ENCODE peak calls at places on chromosomes 6 and 20, in eight cellular contexts. One of them, this sample, is unnamed.

GRCh38 chr20:9407805-9408421 is 106.5 kb upstream of the LAMP5 start:
- DNase-seq in SHP77: peak; percentile 36
- DNase-seq in A549: peak; percentile 77
- DNase-seq in renal cortical epithelial cell: peak; percentile 76
- DNase-seq in endothelial cell: peak; percentile 74
- DNase-seq in HFFc6: peak; percentile 71
- DNase-seq in iris pigment epithelial cell: peak; percentile 73
- DNase-seq in HepG2: peak; percentile 65
- DNase-seq in this sample: peak; percentile 39

GRCh38 chr6:53790886-53791285 is 3.9 kb upstream of the LRRC1 start:
- DNase-seq in renal cortical epithelial cell: no peak
- DNase-seq in A549: no peak
- DNase-seq in SHP77: no peak
- DNase-seq in HepG2: no peak
- DNase-seq in endothelial cell: no peak
- DNase-seq in HFFc6: no peak
- DNase-seq in iris pigment epithelial cell: peak; percentile 36
- DNase-seq in this sample: no peak

GRCh38 chr20:63453029-63453523 is 19.4 kb downstream of the KCNQ2 start:
- DNase-seq in SHP77: peak; percentile 43
- DNase-seq in iris pigment epithelial cell: no peak
- DNase-seq in renal cortical epithelial cell: no peak
- DNase-seq in HepG2: peak; percentile 29
- DNase-seq in HFFc6: no peak
- DNase-seq in endothelial cell: no peak
- DNase-seq in A549: peak; percentile 53
- DNase-seq in this sample: no peak

GRCh38 chr6:163356324-163356723 is 58.2 kb upstream of the QKI start:
- DNase-seq in HepG2: no peak
- DNase-seq in iris pigment epithelial cell: peak; percentile 88
- DNase-seq in SHP77: no peak
- DNase-seq in renal cortical epithelial cell: peak; percentile 68
- DNase-seq in HFFc6: peak; percentile 12
- DNase-seq in endothelial cell: no peak
- DNase-seq in A549: no peak
- DNase-seq in this sample: no peak

GRCh38 chr20:7689151-7689550 is 251.1 kb downstream of the HAO1 start:
- DNase-seq in endothelial cell: no peak
- DNase-seq in renal cortical epithelial cell: no peak
- DNase-seq in SHP77: no peak
- DNase-seq in iris pigment epithelial cell: no peak
- DNase-seq in HepG2: no peak
- DNase-seq in HFFc6: no peak
- DNase-seq in A549: no peak
- DNase-seq in this sample: no peak

GRCh38 chr6:13044390-13044789 is 283.9 kb downstream of the TBC1D7 start:
- DNase-seq in iris pigment epithelial cell: peak; percentile 9
- DNase-seq in SHP77: peak; percentile 4
- DNase-seq in renal cortical epithelial cell: peak; percentile 61
- DNase-seq in HepG2: peak; percentile 5
- DNase-seq in HFFc6: no peak
- DNase-seq in A549: peak; percentile 47
- DNase-seq in endothelial cell: no peak
- DNase-seq in this sample: no peak

GRCh38 chr6:6686748-6687601 is 98.5 kb downstream of the LY86 start:
- DNase-seq in A549: peak; percentile 95
- DNase-seq in iris pigment epithelial cell: peak; percentile 78
- DNase-seq in HFFc6: peak; percentile 12
- DNase-seq in renal cortical epithelial cell: peak; percentile 94
- DNase-seq in SHP77: peak; percentile 99
- DNase-seq in HepG2: peak; percentile 91
- DNase-seq in endothelial cell: peak; percentile 95
- DNase-seq in this sample: peak; percentile 96

GRCh38 chr6:130827247-130828149 is at the start of gene SMLR1:
- DNase-seq in renal cortical epithelial cell: peak; percentile 42
- DNase-seq in HepG2: peak; percentile 96
- DNase-seq in iris pigment epithelial cell: no peak
- DNase-seq in A549: no peak
- DNase-seq in HFFc6: no peak
- DNase-seq in endothelial cell: no peak
- DNase-seq in SHP77: no peak
- DNase-seq in this sample: no peak

GRCh38 chr6:28683945-28684538 is 158.4 kb downstream of the GPX5 start:
- DNase-seq in iris pigment epithelial cell: peak; percentile 40
- DNase-seq in A549: peak; percentile 59
- DNase-seq in HepG2: peak; percentile 68
- DNase-seq in renal cortical epithelial cell: peak; percentile 39
- DNase-seq in endothelial cell: peak; percentile 18
- DNase-seq in HFFc6: peak; percentile 60
- DNase-seq in SHP77: peak; percentile 78
- DNase-seq in this sample: peak; percentile 57

GRCh38 chr6:90286884-90287488 is 9.7 kb downstream of the BACH2 start:
- DNase-seq in HepG2: peak; percentile 28
- DNase-seq in endothelial cell: peak; percentile 57
- DNase-seq in A549: peak; percentile 65
- DNase-seq in iris pigment epithelial cell: peak; percentile 34
- DNase-seq in HFFc6: peak; percentile 6
- DNase-seq in SHP77: peak; percentile 58
- DNase-seq in renal cortical epithelial cell: peak; percentile 60
- DNase-seq in this sample: no peak

GRCh38 chr6:106444777-106445507 is 84.4 kb downstream of the CRYBG1 start:
- DNase-seq in A549: peak; percentile 66
- DNase-seq in renal cortical epithelial cell: peak; percentile 76
- DNase-seq in HepG2: peak; percentile 58
- DNase-seq in SHP77: peak; percentile 38
- DNase-seq in HFFc6: peak; percentile 62
- DNase-seq in iris pigment epithelial cell: peak; percentile 65
- DNase-seq in endothelial cell: peak; percentile 36
- DNase-seq in this sample: peak; percentile 78

GRCh38 chr6:73203098-73203497 is 22.2 kb downstream of the KHDC1L start:
- DNase-seq in HepG2: no peak
- DNase-seq in iris pigment epithelial cell: peak; percentile 13
- DNase-seq in A549: no peak
- DNase-seq in endothelial cell: no peak
- DNase-seq in renal cortical epithelial cell: no peak
- DNase-seq in HFFc6: no peak
- DNase-seq in SHP77: no peak
- DNase-seq in this sample: no peak

GRCh38 chr20:15079594-15080340 is 742.4 kb upstream of the FLRT3 start:
- DNase-seq in HepG2: no peak
- DNase-seq in renal cortical epithelial cell: no peak
- DNase-seq in A549: no peak
- DNase-seq in HFFc6: no peak
- DNase-seq in SHP77: no peak
- DNase-seq in endothelial cell: no peak
- DNase-seq in iris pigment epithelial cell: no peak
- DNase-seq in this sample: no peak

GRCh38 chr20:8212286-8212685 is 80.2 kb downstream of the PLCB1 start:
- DNase-seq in endothelial cell: no peak
- DNase-seq in renal cortical epithelial cell: no peak
- DNase-seq in iris pigment epithelial cell: peak; percentile 65
- DNase-seq in HepG2: no peak
- DNase-seq in A549: no peak
- DNase-seq in HFFc6: peak; percentile 41
- DNase-seq in SHP77: no peak
- DNase-seq in this sample: no peak

GRCh38 chr20:45832619-45833018 is 980 bp upstream of the SNX21 start:
- DNase-seq in HFFc6: no peak
- DNase-seq in renal cortical epithelial cell: no peak
- DNase-seq in iris pigment epithelial cell: no peak
- DNase-seq in endothelial cell: no peak
- DNase-seq in SHP77: no peak
- DNase-seq in HepG2: no peak
- DNase-seq in A549: no peak
- DNase-seq in this sample: no peak

GRCh38 chr6:44263357-44264100 is 1.8 kb downstream of the NFKBIE start:
- DNase-seq in renal cortical epithelial cell: peak; percentile 75
- DNase-seq in A549: peak; percentile 24
- DNase-seq in SHP77: no peak
- DNase-seq in HepG2: no peak
- DNase-seq in iris pigment epithelial cell: peak; percentile 53
- DNase-seq in HFFc6: no peak
- DNase-seq in endothelial cell: no peak
- DNase-seq in this sample: no peak

GRCh38 chr6:135411339-135411738 is 86.2 kb downstream of the AHI1 start:
- DNase-seq in HFFc6: peak; percentile 2
- DNase-seq in HepG2: peak; percentile 3
- DNase-seq in iris pigment epithelial cell: no peak
- DNase-seq in A549: no peak
- DNase-seq in renal cortical epithelial cell: no peak
- DNase-seq in endothelial cell: no peak
- DNase-seq in SHP77: no peak
- DNase-seq in this sample: no peak

GRCh38 chr6:145020114-145020513 is 715.2 kb downstream of the EPM2A start:
- DNase-seq in iris pigment epithelial cell: no peak
- DNase-seq in HepG2: no peak
- DNase-seq in SHP77: no peak
- DNase-seq in A549: no peak
- DNase-seq in HFFc6: no peak
- DNase-seq in renal cortical epithelial cell: no peak
- DNase-seq in endothelial cell: no peak
- DNase-seq in this sample: no peak

GRCh38 chr6:137531376-137532092 is 37.3 kb upstream of the OLIG3 start:
- DNase-seq in SHP77: no peak
- DNase-seq in A549: no peak
- DNase-seq in HFFc6: no peak
- DNase-seq in iris pigment epithelial cell: no peak
- DNase-seq in endothelial cell: no peak
- DNase-seq in HepG2: no peak
- DNase-seq in renal cortical epithelial cell: no peak
- DNase-seq in this sample: no peak

GRCh38 chr6:2225422-2226392 is 19.7 kb downstream of the GMDS start:
- DNase-seq in SHP77: no peak
- DNase-seq in HepG2: peak; percentile 99
- DNase-seq in renal cortical epithelial cell: peak; percentile 51
- DNase-seq in iris pigment epithelial cell: no peak
- DNase-seq in HFFc6: no peak
- DNase-seq in endothelial cell: no peak
- DNase-seq in A549: peak; percentile 21
- DNase-seq in this sample: no peak

GRCh38 chr6:45715508-45715803 is 300.2 kb downstream of the CLIC5 start:
- DNase-seq in HepG2: no peak
- DNase-seq in SHP77: no peak
- DNase-seq in A549: no peak
- DNase-seq in iris pigment epithelial cell: no peak
- DNase-seq in endothelial cell: no peak
- DNase-seq in renal cortical epithelial cell: no peak
- DNase-seq in HFFc6: no peak
- DNase-seq in this sample: no peak

GRCh38 chr6:95578106-95578410 is 723 bp downstream of the MANEA start:
- DNase-seq in endothelial cell: no peak
- DNase-seq in HFFc6: no peak
- DNase-seq in renal cortical epithelial cell: no peak
- DNase-seq in iris pigment epithelial cell: peak; percentile 5
- DNase-seq in HepG2: peak; percentile 15
- DNase-seq in A549: no peak
- DNase-seq in SHP77: no peak
- DNase-seq in this sample: no peak

GRCh38 chr6:169932491-169932890 is 181.1 kb downstream of the ERMARD start:
- DNase-seq in HepG2: no peak
- DNase-seq in SHP77: peak; percentile 89
- DNase-seq in endothelial cell: no peak
- DNase-seq in A549: no peak
- DNase-seq in HFFc6: no peak
- DNase-seq in renal cortical epithelial cell: peak; percentile 18
- DNase-seq in iris pigment epithelial cell: no peak
- DNase-seq in this sample: peak; percentile 99

GRCh38 chr6:163324928-163325784 is 89.4 kb upstream of the QKI start:
- DNase-seq in renal cortical epithelial cell: peak; percentile 36
- DNase-seq in iris pigment epithelial cell: peak; percentile 47
- DNase-seq in SHP77: no peak
- DNase-seq in HFFc6: no peak
- DNase-seq in HepG2: peak; percentile 68
- DNase-seq in A549: peak; percentile 75
- DNase-seq in endothelial cell: no peak
- DNase-seq in this sample: no peak

GRCh38 chr6:159047896-159048685 is 3.3 kb upstream of the TAGAP start:
- DNase-seq in HFFc6: no peak
- DNase-seq in iris pigment epithelial cell: no peak
- DNase-seq in renal cortical epithelial cell: no peak
- DNase-seq in endothelial cell: no peak
- DNase-seq in HepG2: no peak
- DNase-seq in SHP77: no peak
- DNase-seq in A549: no peak
- DNase-seq in this sample: no peak

GRCh38 chr6:44854712-44855111 is 467.2 kb downstream of the CDC5L start:
- DNase-seq in endothelial cell: no peak
- DNase-seq in A549: no peak
- DNase-seq in HFFc6: no peak
- DNase-seq in HepG2: no peak
- DNase-seq in SHP77: no peak
- DNase-seq in renal cortical epithelial cell: no peak
- DNase-seq in iris pigment epithelial cell: no peak
- DNase-seq in this sample: no peak

GRCh38 chr6:48757661-48758060 is 646.7 kb upstream of the PTCHD4 start:
- DNase-seq in endothelial cell: no peak
- DNase-seq in A549: no peak
- DNase-seq in HepG2: no peak
- DNase-seq in renal cortical epithelial cell: peak; percentile 2
- DNase-seq in SHP77: no peak
- DNase-seq in HFFc6: peak; percentile 41
- DNase-seq in iris pigment epithelial cell: peak; percentile 33
- DNase-seq in this sample: no peak

GRCh38 chr20:63223121-63223825 is 7.3 kb upstream of the YTHDF1 start:
- DNase-seq in endothelial cell: peak; percentile 57
- DNase-seq in HepG2: peak; percentile 73
- DNase-seq in SHP77: peak; percentile 66
- DNase-seq in A549: peak; percentile 62
- DNase-seq in renal cortical epithelial cell: peak; percentile 32
- DNase-seq in iris pigment epithelial cell: peak; percentile 26
- DNase-seq in HFFc6: no peak
- DNase-seq in this sample: no peak

GRCh38 chr6:4560225-4561077 is 215.8 kb upstream of the CDYL start:
- DNase-seq in iris pigment epithelial cell: no peak
- DNase-seq in A549: no peak
- DNase-seq in endothelial cell: no peak
- DNase-seq in renal cortical epithelial cell: no peak
- DNase-seq in HFFc6: no peak
- DNase-seq in HepG2: no peak
- DNase-seq in SHP77: no peak
- DNase-seq in this sample: no peak

GRCh38 chr6:137849076-137849708 is 17.9 kb upstream of the TNFAIP3 start:
- DNase-seq in HFFc6: no peak
- DNase-seq in endothelial cell: no peak
- DNase-seq in renal cortical epithelial cell: no peak
- DNase-seq in A549: no peak
- DNase-seq in SHP77: no peak
- DNase-seq in HepG2: no peak
- DNase-seq in iris pigment epithelial cell: no peak
- DNase-seq in this sample: no peak

GRCh38 chr6:158387036-158387435 is 74.8 kb downstream of the TULP4 start:
- DNase-seq in endothelial cell: no peak
- DNase-seq in A549: peak; percentile 27
- DNase-seq in HepG2: peak; percentile 46
- DNase-seq in HFFc6: no peak
- DNase-seq in iris pigment epithelial cell: no peak
- DNase-seq in renal cortical epithelial cell: no peak
- DNase-seq in SHP77: no peak
- DNase-seq in this sample: no peak

GRCh38 chr6:166204852-166205650 is 37.4 kb upstream of the TBXT start:
- DNase-seq in A549: no peak
- DNase-seq in renal cortical epithelial cell: no peak
- DNase-seq in endothelial cell: no peak
- DNase-seq in iris pigment epithelial cell: no peak
- DNase-seq in HepG2: no peak
- DNase-seq in SHP77: no peak
- DNase-seq in HFFc6: no peak
- DNase-seq in this sample: peak; percentile 42

GRCh38 chr20:58577871-58578615 is 62.8 kb upstream of the APCDD1L start:
- DNase-seq in SHP77: no peak
- DNase-seq in renal cortical epithelial cell: no peak
- DNase-seq in HFFc6: no peak
- DNase-seq in endothelial cell: no peak
- DNase-seq in HepG2: no peak
- DNase-seq in iris pigment epithelial cell: no peak
- DNase-seq in A549: no peak
- DNase-seq in this sample: no peak

GRCh38 chr6:47098570-47098993 is 56.5 kb upstream of the ADGRF1 start:
- DNase-seq in endothelial cell: no peak
- DNase-seq in A549: no peak
- DNase-seq in HepG2: no peak
- DNase-seq in renal cortical epithelial cell: no peak
- DNase-seq in iris pigment epithelial cell: peak; percentile 89
- DNase-seq in HFFc6: no peak
- DNase-seq in SHP77: no peak
- DNase-seq in this sample: no peak

This sample was measured in NCI-H774.